ENCODE peak calls at places on chromosomes 16 and 17, in nine cellular contexts. Z is tibial nerve, P is ovary, Q is GM12878, E is A549, J is transverse colon, A is sigmoid colon, Y is K562, G is HepG2. C is an unnamed sample. For H3K4me1, the result is how much of the 10 kb centered on the place peaks cover.

GRCh38 chr16:29674188-29674587 is 4.8 kb upstream of the QPRT start:
- DNase-seq in Z (peak), P (peak), Q (no peak), E (no peak), J (peak), A (peak), Y (no peak), G (no peak), C (no peak)

GRCh38 chr16:23578096-23578830 is 17.9 kb downstream of the NDUFAB1 start:
- DNase-seq in Z (no peak), P (no peak), Q (no peak), E (no peak), J (no peak), A (peak), Y (no peak), G (no peak), C (no peak)

GRCh38 chr17:31484821-31485220 is 93.3 kb downstream of the RAB11FIP4 start:
- DNase-seq in Z (no peak), P (no peak), Q (no peak), E (no peak), J (no peak), A (no peak), Y (no peak), G (no peak), C (no peak)

GRCh38 chr16:10883004-10883403 is 6.0 kb downstream of the CIITA start:
- DNase-seq in Z (no peak), P (no peak), Q (no peak), E (no peak), J (no peak), A (no peak), Y (no peak), G (no peak), C (peak)

GRCh38 chr17:17125136-17126084 is 80.7 kb downstream of the PLD6 start:
- DNase-seq in Z (no peak), P (no peak), Q (no peak), E (no peak), J (no peak), A (no peak), Y (no peak), G (no peak), C (no peak)

GRCh38 chr17:1714980-1715802 is 5.0 kb upstream of the TLCD2 start:
- DNase-seq in Z (peak), P (peak), Q (no peak), E (peak), J (peak), A (peak), Y (peak), G (peak), C (peak)

GRCh38 chr16:10123141-10123540 is 59.1 kb downstream of the GRIN2A start:
- DNase-seq in Z (no peak), P (no peak), Q (no peak), E (no peak), J (no peak), A (no peak), Y (no peak), G (no peak), C (no peak)

GRCh38 chr16:73432794-73433455 is 385.0 kb upstream of the ZFHX3 start:
- DNase-seq in Z (no peak), P (no peak), Q (no peak), E (no peak), J (no peak), A (no peak), Y (no peak), G (no peak), C (no peak)

GRCh38 chr17:77489898-77490265 is 349.1 kb downstream of the SEC14L1 start:
- DNase-seq in Z (peak), P (peak), Q (no peak), E (no peak), J (peak), A (peak), Y (no peak), G (no peak), C (peak)

GRCh38 chr16:4208529-4208835 is 33.4 kb downstream of the SRL start:
- DNase-seq in Z (no peak), P (no peak), Q (no peak), E (no peak), J (no peak), A (no peak), Y (no peak), G (no peak), C (no peak)

DNA sequence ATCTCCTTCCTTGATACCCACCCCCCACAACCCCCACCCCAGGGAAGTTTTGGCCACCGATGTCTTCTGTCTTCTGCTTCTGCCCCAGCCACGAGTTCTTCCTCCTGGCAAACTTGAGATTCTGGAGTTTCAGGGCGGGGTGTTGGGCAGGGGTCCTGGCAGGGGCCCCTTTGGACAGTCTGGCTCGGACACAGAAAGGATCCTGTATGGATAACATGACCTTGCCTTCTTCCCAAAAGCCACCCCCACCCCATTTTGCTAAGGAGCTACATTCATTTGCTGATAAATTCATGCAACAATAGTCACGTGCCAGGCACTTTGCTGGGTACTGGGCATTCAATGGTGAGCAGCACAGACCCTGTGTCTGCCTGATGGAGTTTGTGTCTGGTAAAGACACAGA is 5.9 kb upstream of the COL1A1 start:
- DNase-seq in Z (no peak), P (peak), Q (no peak), E (no peak), J (no peak), A (peak), Y (no peak), G (no peak), C (no peak)
- H3K4me1 ChIP-seq in Z (under half), P (under half), Q (under half), E (under half), J (under half), A (half or more), Y (half or more), G (under half), C (half or more)

GRCh38 chr16:57071840-57072541 is 20.4 kb upstream of the CPNE2 start:
- DNase-seq in Z (no peak), P (no peak), Q (no peak), E (no peak), J (no peak), A (no peak), Y (no peak), G (no peak), C (no peak)
- TF ChIP-seq EP300 in Z (no peak), P (no peak), Q (no peak), E (no peak), J (no peak), A (no peak), Y (no peak), G (no peak), C (no peak)

GRCh38 chr17:48663134-48663924 is 37.2 kb upstream of the HOXB9 start:
- DNase-seq in Z (no peak), P (no peak), Q (no peak), E (no peak), J (no peak), A (no peak), Y (no peak), G (no peak), C (no peak)
- H3K4me1 ChIP-seq in Z (under half), P (under half), Q (under half), E (under half), J (under half), A (under half), Y (under half), G (under half), C (under half)

GRCh38 chr16:77306050-77306616 is 106.9 kb downstream of the SYCE1L start:
- DNase-seq in Z (no peak), P (no peak), Q (no peak), E (no peak), J (no peak), A (no peak), Y (no peak), G (no peak), C (no peak)
- TF ChIP-seq EP300 in Z (no peak), P (no peak), Q (no peak), E (no peak), J (no peak), A (no peak), Y (no peak), G (no peak), C (no peak)